ENCODE peak calls at places on chromosomes 12 and 14, in six cellular contexts. One of them, this sample, is unnamed.

GRCh38 chr12:28456934-28457710 is 266.9 kb downstream of the CCDC91 start:
- DNase-seq in HepG2: no peak
- DNase-seq in A549: no peak
- DNase-seq in GM12878: no peak
- DNase-seq in IMR-90: no peak
- DNase-seq in HEK293T: no peak
- DNase-seq in this sample: no peak

GRCh38 chr12:87254371-87255030 is 774.7 kb downstream of the C12orf50 start:
- DNase-seq in IMR-90: no peak
- DNase-seq in HepG2: no peak
- DNase-seq in GM12878: no peak
- DNase-seq in A549: no peak
- DNase-seq in HEK293T: no peak
- DNase-seq in this sample: no peak

GRCh38 chr12:92597118-92597517 is 105.7 kb upstream of the PLEKHG7 start:
- DNase-seq in A549: no peak
- DNase-seq in GM12878: no peak
- DNase-seq in IMR-90: no peak
- DNase-seq in HepG2: no peak
- DNase-seq in HEK293T: no peak
- DNase-seq in this sample: no peak

GRCh38 chr12:3838065-3838464 is 35.1 kb downstream of the PARP11 start:
- DNase-seq in A549: no peak
- DNase-seq in HepG2: no peak
- DNase-seq in HEK293T: no peak
- DNase-seq in GM12878: no peak
- DNase-seq in IMR-90: no peak
- DNase-seq in this sample: no peak

GRCh38 chr14:23376477-23377200 is at the start of gene CMTM5:
- DNase-seq in HepG2: no peak
- DNase-seq in GM12878: no peak
- DNase-seq in HEK293T: no peak
- DNase-seq in A549: no peak
- DNase-seq in IMR-90: no peak
- DNase-seq in this sample: no peak

GRCh38 chr12:64566882-64567517 is 43.3 kb upstream of the RASSF3 start:
- DNase-seq in A549: no peak
- DNase-seq in GM12878: no peak
- DNase-seq in HepG2: no peak
- DNase-seq in IMR-90: no peak
- DNase-seq in HEK293T: no peak
- DNase-seq in this sample: no peak

GRCh38 chr12:92863255-92863654 is 65.8 kb downstream of the EEA1 start:
- DNase-seq in A549: no peak
- DNase-seq in HepG2: no peak
- DNase-seq in GM12878: no peak
- DNase-seq in IMR-90: no peak
- DNase-seq in HEK293T: no peak
- DNase-seq in this sample: no peak

GRCh38 chr12:12182926-12183325 is 83.9 kb downstream of the LRP6 start:
- DNase-seq in HepG2: no peak
- DNase-seq in A549: no peak
- DNase-seq in IMR-90: peak
- DNase-seq in HEK293T: no peak
- DNase-seq in GM12878: no peak
- DNase-seq in this sample: peak

GRCh38 chr12:101078144-101078543 is 131.9 kb downstream of the SLC5A8 start:
- DNase-seq in A549: no peak
- DNase-seq in HepG2: no peak
- DNase-seq in GM12878: no peak
- DNase-seq in HEK293T: no peak
- DNase-seq in IMR-90: no peak
- DNase-seq in this sample: no peak

GRCh38 chr14:63650336-63650952 is 8.8 kb upstream of the WDR89 start:
- DNase-seq in HEK293T: no peak
- DNase-seq in HepG2: no peak
- DNase-seq in IMR-90: peak
- DNase-seq in A549: no peak
- DNase-seq in GM12878: peak
- DNase-seq in this sample: no peak

GRCh38 chr14:79426103-79426755 is 785.1 kb downstream of the DIO2 start:
- DNase-seq in HepG2: no peak
- DNase-seq in A549: no peak
- DNase-seq in IMR-90: no peak
- DNase-seq in GM12878: no peak
- DNase-seq in HEK293T: no peak
- DNase-seq in this sample: no peak

GRCh38 chr14:102568115-102568614 is 24.3 kb upstream of the RCOR1 start:
- DNase-seq in IMR-90: no peak
- DNase-seq in HepG2: peak
- DNase-seq in A549: peak
- DNase-seq in GM12878: no peak
- DNase-seq in HEK293T: peak
- DNase-seq in this sample: peak

GRCh38 chr14:53409974-53410373 is 256.9 kb upstream of the DDHD1 start:
- DNase-seq in IMR-90: peak
- DNase-seq in GM12878: no peak
- DNase-seq in HEK293T: no peak
- DNase-seq in A549: no peak
- DNase-seq in HepG2: no peak
- DNase-seq in this sample: no peak

GRCh38 chr12:46744256-46744655 is 81.5 kb downstream of the SLC38A4 start:
- DNase-seq in IMR-90: no peak
- DNase-seq in HEK293T: no peak
- DNase-seq in HepG2: no peak
- DNase-seq in GM12878: no peak
- DNase-seq in A549: no peak
- DNase-seq in this sample: no peak

GRCh38 chr12:12870454-12870853 is 20.9 kb upstream of the GPRC5A start:
- DNase-seq in GM12878: no peak
- DNase-seq in IMR-90: peak
- DNase-seq in HEK293T: no peak
- DNase-seq in HepG2: peak
- DNase-seq in A549: peak
- DNase-seq in this sample: no peak

GRCh38 chr14:79701371-79701770 is 509.9 kb downstream of the DIO2 start:
- DNase-seq in HepG2: no peak
- DNase-seq in GM12878: no peak
- DNase-seq in HEK293T: no peak
- DNase-seq in A549: no peak
- DNase-seq in IMR-90: peak
- DNase-seq in this sample: no peak

GRCh38 chr14:75422169-75422568 is 5.7 kb upstream of the JDP2 start:
- DNase-seq in HEK293T: no peak
- DNase-seq in HepG2: peak
- DNase-seq in IMR-90: peak
- DNase-seq in GM12878: no peak
- DNase-seq in A549: peak
- DNase-seq in this sample: no peak

GRCh38 chr14:96582641-96582980 is 80.4 kb downstream of the PAPOLA start:
- DNase-seq in GM12878: no peak
- DNase-seq in IMR-90: no peak
- DNase-seq in HEK293T: no peak
- DNase-seq in HepG2: no peak
- DNase-seq in A549: no peak
- DNase-seq in this sample: no peak

GRCh38 chr12:100733817-100734593 is 60.6 kb upstream of the ANO4 start:
- DNase-seq in IMR-90: peak
- DNase-seq in GM12878: no peak
- DNase-seq in HEK293T: peak
- DNase-seq in HepG2: peak
- DNase-seq in A549: peak
- DNase-seq in this sample: no peak

GRCh38 chr14:104011824-104012517 is 69.6 kb upstream of the RD3L start:
- DNase-seq in GM12878: no peak
- DNase-seq in HEK293T: no peak
- DNase-seq in A549: peak
- DNase-seq in HepG2: no peak
- DNase-seq in IMR-90: no peak
- DNase-seq in this sample: no peak

GRCh38 chr12:65106948-65107347 is 14.2 kb downstream of the WIF1 start:
- DNase-seq in GM12878: no peak
- DNase-seq in HEK293T: no peak
- DNase-seq in A549: peak
- DNase-seq in IMR-90: peak
- DNase-seq in HepG2: no peak
- DNase-seq in this sample: no peak

GRCh38 chr14:25868521-25869314 is 729.1 kb downstream of the NOVA1 start:
- DNase-seq in IMR-90: no peak
- DNase-seq in A549: no peak
- DNase-seq in GM12878: no peak
- DNase-seq in HEK293T: no peak
- DNase-seq in HepG2: no peak
- DNase-seq in this sample: no peak

GRCh38 chr12:45532113-45532512 is 197.4 kb upstream of the ARID2 start:
- DNase-seq in HEK293T: no peak
- DNase-seq in HepG2: no peak
- DNase-seq in GM12878: no peak
- DNase-seq in IMR-90: no peak
- DNase-seq in A549: no peak
- DNase-seq in this sample: no peak

GRCh38 chr14:61113561-61113960 is 132.5 kb downstream of the SLC38A6 start:
- DNase-seq in IMR-90: no peak
- DNase-seq in HEK293T: no peak
- DNase-seq in HepG2: no peak
- DNase-seq in GM12878: no peak
- DNase-seq in A549: no peak
- DNase-seq in this sample: no peak

GRCh38 chr12:105705765-105706164 is 375.3 kb downstream of the C12orf75 start:
- DNase-seq in IMR-90: peak
- DNase-seq in HEK293T: peak
- DNase-seq in HepG2: peak
- DNase-seq in GM12878: no peak
- DNase-seq in A549: peak
- DNase-seq in this sample: peak

GRCh38 chr14:74348735-74349463 is 628 bp downstream of the VRTN start:
- DNase-seq in IMR-90: no peak
- DNase-seq in GM12878: no peak
- DNase-seq in A549: no peak
- DNase-seq in HEK293T: no peak
- DNase-seq in HepG2: no peak
- DNase-seq in this sample: peak

GRCh38 chr12:85310456-85311076 is 30.5 kb downstream of the ALX1 start:
- DNase-seq in GM12878: no peak
- DNase-seq in HepG2: no peak
- DNase-seq in HEK293T: no peak
- DNase-seq in IMR-90: peak
- DNase-seq in A549: peak
- DNase-seq in this sample: no peak

GRCh38 chr12:129635003-129635685 is 268.7 kb downstream of the TMEM132D start:
- DNase-seq in A549: no peak
- DNase-seq in HepG2: no peak
- DNase-seq in HEK293T: no peak
- DNase-seq in GM12878: no peak
- DNase-seq in IMR-90: no peak
- DNase-seq in this sample: no peak
- TF ChIP-seq BHLHE40 in A549: no peak
- TF ChIP-seq BHLHE40 in HepG2: no peak
- TF ChIP-seq BHLHE40 in HEK293T: no peak
- TF ChIP-seq BHLHE40 in GM12878: no peak
- TF ChIP-seq BHLHE40 in IMR-90: no peak
- TF ChIP-seq BHLHE40 in this sample: no peak

GRCh38 chr12:127888948-127889347 is 378.0 kb upstream of the TMEM132C start:
- DNase-seq in A549: no peak
- DNase-seq in GM12878: no peak
- DNase-seq in HEK293T: no peak
- DNase-seq in HepG2: no peak
- DNase-seq in IMR-90: no peak
- DNase-seq in this sample: no peak
- TF ChIP-seq BHLHE40 in A549: no peak
- TF ChIP-seq BHLHE40 in GM12878: no peak
- TF ChIP-seq BHLHE40 in HEK293T: no peak
- TF ChIP-seq BHLHE40 in HepG2: no peak
- TF ChIP-seq BHLHE40 in IMR-90: no peak
- TF ChIP-seq BHLHE40 in this sample: no peak

DNA sequence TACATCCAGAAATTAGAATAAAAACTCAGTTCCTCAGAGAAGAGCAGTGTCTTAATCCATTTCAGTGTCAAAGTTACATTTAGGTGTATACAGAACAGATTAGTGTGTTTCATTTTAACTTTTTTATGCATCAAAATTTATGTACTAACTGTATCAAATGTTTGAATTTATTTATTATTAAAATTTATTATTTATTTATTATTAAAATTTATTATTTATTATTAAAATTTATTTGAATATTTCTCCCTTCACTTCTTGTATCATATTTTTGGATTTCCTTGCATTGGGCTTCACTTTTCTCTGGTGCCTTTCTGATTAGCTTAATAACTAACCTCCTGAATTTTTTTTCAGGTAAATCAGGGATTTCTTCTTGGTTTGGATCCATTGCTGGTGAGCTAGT is 2.3 kb upstream of the TAS2R14 start:
- DNase-seq in IMR-90: no peak
- DNase-seq in GM12878: no peak
- DNase-seq in HEK293T: no peak
- DNase-seq in HepG2: no peak
- DNase-seq in A549: no peak
- DNase-seq in this sample: no peak
- TF ChIP-seq BHLHE40 in IMR-90: no peak
- TF ChIP-seq BHLHE40 in GM12878: no peak
- TF ChIP-seq BHLHE40 in HEK293T: no peak
- TF ChIP-seq BHLHE40 in HepG2: no peak
- TF ChIP-seq BHLHE40 in A549: no peak
- TF ChIP-seq BHLHE40 in this sample: no peak

DNA sequence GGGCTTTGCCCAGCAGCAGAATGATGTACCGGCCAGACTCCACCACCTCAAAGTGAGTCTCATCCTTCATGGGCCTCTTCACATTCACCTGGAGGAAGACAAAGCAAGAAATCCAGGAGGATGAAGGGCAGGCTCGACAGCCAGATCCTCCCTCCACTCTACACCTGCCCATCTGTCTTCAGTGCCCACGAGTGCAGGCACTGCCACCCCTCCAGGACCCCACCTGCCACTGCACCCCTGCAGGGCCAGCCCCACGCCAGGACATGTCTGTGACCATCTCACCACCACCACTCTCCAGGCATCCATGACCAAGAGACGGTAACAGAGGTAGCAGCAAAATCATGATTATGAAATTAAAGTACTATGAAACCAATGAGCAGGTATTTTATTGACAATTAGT is 84.3 kb upstream of the ANO2 start:
- DNase-seq in GM12878: no peak
- DNase-seq in HEK293T: no peak
- DNase-seq in IMR-90: no peak
- DNase-seq in HepG2: no peak
- DNase-seq in A549: no peak
- DNase-seq in this sample: no peak
- TF ChIP-seq BHLHE40 in GM12878: no peak
- TF ChIP-seq BHLHE40 in HEK293T: no peak
- TF ChIP-seq BHLHE40 in IMR-90: no peak
- TF ChIP-seq BHLHE40 in HepG2: no peak
- TF ChIP-seq BHLHE40 in A549: no peak
- TF ChIP-seq BHLHE40 in this sample: no peak